ENCODE peak calls at places on chromosomes 16 and 17, in five cellular contexts. One of them, this sample, is unnamed.

GRCh38 chr17:30584810-30585209 is 107.6 kb downstream of the GOSR1 start:
- DNase-seq in mesenchymal stem cell: no peak
- DNase-seq in H9: no peak
- DNase-seq in H1: no peak
- DNase-seq in trophoblast cell: no peak
- DNase-seq in this sample: no peak

GRCh38 chr17:2227025-2227699 is 76.4 kb downstream of the SMG6 start:
- DNase-seq in mesenchymal stem cell: no peak
- DNase-seq in H9: no peak
- DNase-seq in H1: no peak
- DNase-seq in trophoblast cell: peak; percentile 83
- DNase-seq in this sample: no peak

GRCh38 chr16:87956169-87956770 is 5.0 kb downstream of the BANP start:
- DNase-seq in mesenchymal stem cell: peak; percentile 77
- DNase-seq in H9: no peak
- DNase-seq in H1: no peak
- DNase-seq in trophoblast cell: peak; percentile 28
- DNase-seq in this sample: peak; percentile 39

GRCh38 chr17:13835151-13835550 is 233.4 kb upstream of the HS3ST3A1 start:
- DNase-seq in mesenchymal stem cell: no peak
- DNase-seq in H9: no peak
- DNase-seq in H1: no peak
- DNase-seq in trophoblast cell: no peak
- DNase-seq in this sample: no peak

GRCh38 chr17:979539-980405 is at the start of gene NXN:
- DNase-seq in mesenchymal stem cell: peak; percentile 66
- DNase-seq in H9: peak; percentile 91
- DNase-seq in H1: no peak
- DNase-seq in trophoblast cell: peak; percentile 78
- DNase-seq in this sample: peak; percentile 83

GRCh38 chr17:74759243-74759801 is 10.9 kb downstream of the NHERF1 start:
- DNase-seq in mesenchymal stem cell: no peak
- DNase-seq in H9: no peak
- DNase-seq in H1: no peak
- DNase-seq in trophoblast cell: no peak
- DNase-seq in this sample: no peak

GRCh38 chr16:1414532-1415265 is at the start of gene UNKL:
- DNase-seq in mesenchymal stem cell: peak; percentile 62
- DNase-seq in H9: peak; percentile 71
- DNase-seq in H1: no peak
- DNase-seq in trophoblast cell: peak; percentile 79
- DNase-seq in this sample: peak; percentile 70

GRCh38 chr17:58224315-58224714 is 5.3 kb upstream of the MKS1 start:
- DNase-seq in mesenchymal stem cell: peak; percentile 36
- DNase-seq in H9: no peak
- DNase-seq in H1: no peak
- DNase-seq in trophoblast cell: no peak
- DNase-seq in this sample: no peak

GRCh38 chr17:67594115-67594878 is 123.4 kb upstream of the NOL11 start:
- DNase-seq in mesenchymal stem cell: no peak
- DNase-seq in H9: no peak
- DNase-seq in H1: no peak
- DNase-seq in trophoblast cell: no peak
- DNase-seq in this sample: no peak

GRCh38 chr17:27473748-27474609 is 17.7 kb downstream of the KSR1 start:
- DNase-seq in mesenchymal stem cell: peak; percentile 35
- DNase-seq in H9: no peak
- DNase-seq in H1: no peak
- DNase-seq in trophoblast cell: no peak
- DNase-seq in this sample: no peak

GRCh38 chr17:17870292-17870691 is 33.5 kb upstream of the SREBF1 start:
- DNase-seq in mesenchymal stem cell: no peak
- DNase-seq in H9: no peak
- DNase-seq in H1: no peak
- DNase-seq in trophoblast cell: no peak
- DNase-seq in this sample: no peak

GRCh38 chr16:50167603-50168002 is 14.5 kb downstream of the TENT4B start:
- DNase-seq in mesenchymal stem cell: no peak
- DNase-seq in H9: no peak
- DNase-seq in H1: no peak
- DNase-seq in trophoblast cell: no peak
- DNase-seq in this sample: no peak

DNA sequence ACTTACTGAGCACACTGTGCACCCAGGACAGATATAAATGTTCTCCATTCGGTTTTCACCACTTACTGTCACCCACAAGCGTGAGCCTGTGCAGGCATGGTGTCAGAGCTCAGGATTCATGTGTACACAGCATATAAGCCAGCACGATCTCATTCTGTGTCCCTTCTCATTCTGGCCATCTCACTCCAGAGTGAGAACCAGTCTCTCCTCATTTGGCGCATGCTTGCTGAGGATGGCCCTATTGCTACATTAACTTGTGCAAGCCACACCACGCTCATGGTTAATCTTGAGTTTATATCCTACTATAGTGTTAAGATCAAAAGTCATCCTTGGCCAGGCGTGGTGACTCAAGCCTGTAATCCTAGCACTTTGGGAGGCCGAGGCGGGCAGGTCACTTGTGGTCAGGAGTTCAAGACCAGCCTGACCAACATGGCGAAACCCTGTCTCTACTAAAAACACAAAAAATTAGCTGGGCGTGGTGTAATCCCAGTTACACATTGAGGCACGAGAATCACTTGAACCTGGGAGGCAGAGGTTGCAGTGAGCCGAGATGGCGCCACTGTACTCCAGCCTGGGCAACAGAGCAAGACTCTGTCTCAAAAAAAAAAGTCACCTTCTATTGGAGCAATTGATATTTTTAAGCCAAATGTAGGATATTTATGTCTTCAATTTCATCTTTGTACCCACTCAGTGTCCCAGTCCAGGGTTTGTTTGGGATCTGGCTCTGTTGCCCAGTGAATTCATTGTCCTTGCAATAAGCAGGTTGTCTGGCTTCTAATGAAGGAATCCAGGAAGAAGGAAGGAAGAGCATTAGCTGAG is 20.9 kb downstream of the SOCS1 start:
- DNase-seq in mesenchymal stem cell: peak; percentile 66
- DNase-seq in H9: no peak
- DNase-seq in H1: no peak
- DNase-seq in trophoblast cell: no peak
- DNase-seq in this sample: no peak
- H3K14ac ChIP-seq in mesenchymal stem cell: no peak overlapping the region
- H3K14ac ChIP-seq in H9: no peak overlapping the region
- H3K14ac ChIP-seq in H1: no peak overlapping the region
- H3K14ac ChIP-seq in trophoblast cell: no peak overlapping the region
- H3K14ac ChIP-seq in this sample: no peak overlapping the region

DNA sequence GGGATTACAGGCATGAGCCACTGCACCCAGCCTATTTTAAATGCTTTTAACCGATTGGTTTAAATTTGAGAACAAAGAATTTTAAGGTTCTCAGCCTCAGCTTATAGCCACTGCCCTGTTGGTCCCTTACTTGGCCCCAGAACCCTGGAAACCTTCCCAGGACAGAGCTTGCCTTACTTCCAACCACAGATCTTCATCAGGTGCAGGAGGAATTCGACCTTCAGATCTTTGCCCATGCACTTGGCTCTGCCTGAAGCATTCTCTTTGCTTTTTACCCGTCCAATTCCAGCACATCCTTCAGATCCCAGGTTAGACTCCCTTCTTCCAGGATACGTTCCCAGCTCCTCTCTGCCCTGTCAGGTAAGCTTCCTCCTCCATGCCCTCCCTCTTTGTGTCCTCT is 27.7 kb downstream of the CHD9 start:
- DNase-seq in mesenchymal stem cell: no peak
- DNase-seq in H9: no peak
- DNase-seq in H1: no peak
- DNase-seq in trophoblast cell: no peak
- DNase-seq in this sample: no peak
- H2BK12ac ChIP-seq in mesenchymal stem cell: no peak overlapping the region
- H2BK12ac ChIP-seq in H9: no peak overlapping the region
- H2BK12ac ChIP-seq in H1: peak overlapping the region; percentile 68
- H2BK12ac ChIP-seq in trophoblast cell: no peak overlapping the region
- H2BK12ac ChIP-seq in this sample: no peak overlapping the region

GRCh38 chr17:81902653-81903414 is 796 bp downstream of the NPB start:
- DNase-seq in mesenchymal stem cell: no peak
- DNase-seq in H9: peak; percentile 72
- DNase-seq in H1: no peak
- DNase-seq in trophoblast cell: no peak
- DNase-seq in this sample: no peak
- H3K14ac ChIP-seq in mesenchymal stem cell: no peak overlapping the region
- H3K14ac ChIP-seq in H9: peak overlapping the region; percentile 51
- H3K14ac ChIP-seq in H1: no peak overlapping the region
- H3K14ac ChIP-seq in trophoblast cell: peak overlapping the region; percentile 16
- H3K14ac ChIP-seq in this sample: peak overlapping the region; percentile 84

GRCh38 chr17:47872019-47872650 is 21.2 kb upstream of the SP6 start:
- DNase-seq in mesenchymal stem cell: no peak
- DNase-seq in H9: peak; percentile 64
- DNase-seq in H1: no peak
- DNase-seq in trophoblast cell: no peak
- DNase-seq in this sample: no peak
- H2BK12ac ChIP-seq in mesenchymal stem cell: no peak overlapping the region
- H2BK12ac ChIP-seq in H9: no peak overlapping the region
- H2BK12ac ChIP-seq in H1: peak overlapping the region; percentile 27
- H2BK12ac ChIP-seq in trophoblast cell: peak overlapping the region; percentile 66
- H2BK12ac ChIP-seq in this sample: no peak overlapping the region

GRCh38 chr17:80986046-80986445 is 5.6 kb upstream of the CHMP6 start:
- DNase-seq in mesenchymal stem cell: no peak
- DNase-seq in H9: no peak
- DNase-seq in H1: no peak
- DNase-seq in trophoblast cell: no peak
- DNase-seq in this sample: no peak

GRCh38 chr17:80986816-80987480 is 4.7 kb upstream of the CHMP6 start:
- DNase-seq in mesenchymal stem cell: no peak
- DNase-seq in H9: no peak
- DNase-seq in H1: no peak
- DNase-seq in trophoblast cell: peak; percentile 19
- DNase-seq in this sample: no peak

GRCh38 chr17:80982426-80982974 is 9.1 kb upstream of the CHMP6 start:
- DNase-seq in mesenchymal stem cell: no peak
- DNase-seq in H9: no peak
- DNase-seq in H1: no peak
- DNase-seq in trophoblast cell: no peak
- DNase-seq in this sample: no peak

GRCh38 chr17:80983545-80983944 is 8.1 kb upstream of the CHMP6 start:
- DNase-seq in mesenchymal stem cell: no peak
- DNase-seq in H9: no peak
- DNase-seq in H1: no peak
- DNase-seq in trophoblast cell: no peak
- DNase-seq in this sample: no peak

DNA sequence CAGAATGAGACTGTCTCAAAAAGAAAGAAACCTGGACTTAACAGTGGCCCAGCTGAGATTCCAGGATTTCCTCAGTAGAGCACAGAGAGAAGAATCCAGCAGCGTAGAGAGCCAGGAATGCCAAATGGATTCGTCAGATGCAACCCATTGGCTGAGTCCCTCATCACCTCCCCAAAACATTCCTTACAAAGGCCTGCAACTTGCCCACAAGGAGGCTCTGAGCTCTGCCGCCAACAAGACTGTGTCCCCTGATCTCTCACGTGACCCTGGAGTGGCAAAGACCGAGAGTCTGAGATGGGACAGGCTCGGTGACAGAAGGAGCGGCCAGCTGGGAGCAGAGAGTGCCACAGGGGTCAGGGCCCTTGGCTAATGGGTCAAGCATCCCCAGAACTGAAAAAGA is 6.9 kb upstream of the CHMP6 start:
- DNase-seq in mesenchymal stem cell: peak; percentile 93
- DNase-seq in H9: peak; percentile 95
- DNase-seq in H1: peak; percentile 57
- DNase-seq in trophoblast cell: peak; percentile 91
- DNase-seq in this sample: peak; percentile 51
- H3K14ac ChIP-seq in mesenchymal stem cell: no peak overlapping the region
- H3K14ac ChIP-seq in H9: no peak overlapping the region
- H3K14ac ChIP-seq in H1: no peak overlapping the region
- H3K14ac ChIP-seq in trophoblast cell: no peak overlapping the region
- H3K14ac ChIP-seq in this sample: no peak overlapping the region

GRCh38 chr16:67399218-67399733 is 6.0 kb upstream of the TPPP3 start:
- DNase-seq in mesenchymal stem cell: peak; percentile 50
- DNase-seq in H9: peak; percentile 84
- DNase-seq in H1: peak; percentile 49
- DNase-seq in trophoblast cell: no peak
- DNase-seq in this sample: peak; percentile 77
- H2BK12ac ChIP-seq in mesenchymal stem cell: peak overlapping the region; percentile 49
- H2BK12ac ChIP-seq in H9: no peak overlapping the region
- H2BK12ac ChIP-seq in H1: no peak overlapping the region
- H2BK12ac ChIP-seq in trophoblast cell: no peak overlapping the region
- H2BK12ac ChIP-seq in this sample: peak overlapping the region; percentile 53

GRCh38 chr17:42136654-42137051 is 14.0 kb downstream of the HSPB9 start:
- DNase-seq in mesenchymal stem cell: no peak
- DNase-seq in H9: no peak
- DNase-seq in H1: no peak
- DNase-seq in trophoblast cell: no peak
- DNase-seq in this sample: no peak

GRCh38 chr17:42135664-42136653 is 13.4 kb downstream of the HSPB9 start:
- DNase-seq in mesenchymal stem cell: peak; percentile 88
- DNase-seq in H9: peak; percentile 82
- DNase-seq in H1: no peak
- DNase-seq in trophoblast cell: peak; percentile 22
- DNase-seq in this sample: no peak

GRCh38 chr17:42133461-42134041 is 10.9 kb downstream of the HSPB9 start:
- DNase-seq in mesenchymal stem cell: no peak
- DNase-seq in H9: no peak
- DNase-seq in H1: no peak
- DNase-seq in trophoblast cell: no peak
- DNase-seq in this sample: no peak

GRCh38 chr17:42132941-42133340 is 10.3 kb downstream of the HSPB9 start:
- DNase-seq in mesenchymal stem cell: peak; percentile 91
- DNase-seq in H9: no peak
- DNase-seq in H1: no peak
- DNase-seq in trophoblast cell: no peak
- DNase-seq in this sample: no peak

GRCh38 chr17:42135151-42135550 is 12.5 kb downstream of the HSPB9 start:
- DNase-seq in mesenchymal stem cell: no peak
- DNase-seq in H9: no peak
- DNase-seq in H1: no peak
- DNase-seq in trophoblast cell: no peak
- DNase-seq in this sample: no peak
- H3K14ac ChIP-seq in mesenchymal stem cell: no peak overlapping the region
- H3K14ac ChIP-seq in H9: no peak overlapping the region
- H3K14ac ChIP-seq in H1: no peak overlapping the region
- H3K14ac ChIP-seq in trophoblast cell: no peak overlapping the region
- H3K14ac ChIP-seq in this sample: no peak overlapping the region

GRCh38 chr16:75113541-75114121 is 2.9 kb downstream of the LDHD start:
- DNase-seq in mesenchymal stem cell: no peak
- DNase-seq in H9: no peak
- DNase-seq in H1: no peak
- DNase-seq in trophoblast cell: no peak
- DNase-seq in this sample: no peak

GRCh38 chr16:75111514-75112280 is 4.9 kb downstream of the LDHD start:
- DNase-seq in mesenchymal stem cell: no peak
- DNase-seq in H9: peak; percentile 35
- DNase-seq in H1: no peak
- DNase-seq in trophoblast cell: no peak
- DNase-seq in this sample: no peak

GRCh38 chr16:75114179-75114945 is 2.2 kb downstream of the LDHD start:
- DNase-seq in mesenchymal stem cell: no peak
- DNase-seq in H9: peak; percentile 46
- DNase-seq in H1: no peak
- DNase-seq in trophoblast cell: no peak
- DNase-seq in this sample: no peak

GRCh38 chr16:75112281-75113045 is 4.1 kb downstream of the LDHD start:
- DNase-seq in mesenchymal stem cell: no peak
- DNase-seq in H9: no peak
- DNase-seq in H1: no peak
- DNase-seq in trophoblast cell: no peak
- DNase-seq in this sample: no peak

GRCh38 chr16:75113046-75113491 is 3.5 kb downstream of the LDHD start:
- DNase-seq in mesenchymal stem cell: no peak
- DNase-seq in H9: peak; percentile 40
- DNase-seq in H1: no peak
- DNase-seq in trophoblast cell: no peak
- DNase-seq in this sample: no peak
- H2BK12ac ChIP-seq in mesenchymal stem cell: no peak overlapping the region
- H2BK12ac ChIP-seq in H9: no peak overlapping the region
- H2BK12ac ChIP-seq in H1: peak overlapping the region; percentile 50
- H2BK12ac ChIP-seq in trophoblast cell: no peak overlapping the region
- H2BK12ac ChIP-seq in this sample: no peak overlapping the region

This sample was measured in neuronal stem cell.